ENCODE peak calls at places on chromosomes 6 and 20, in four cellular contexts. One of them, this sample, is unnamed.

GRCh38 chr6:158566207-158566818 is 6.4 kb downstream of the TMEM181 start:
- DNase-seq in ovary: no peak
- DNase-seq in adrenal gland: no peak
- DNase-seq in tibial nerve: no peak
- DNase-seq in this sample: no peak

GRCh38 chr6:170279977-170280688 is 10.7 kb downstream of the DLL1 start:
- DNase-seq in ovary: peak; percentile 82
- DNase-seq in adrenal gland: peak; percentile 86
- DNase-seq in tibial nerve: no peak
- DNase-seq in this sample: peak; percentile 69

GRCh38 chr6:104597541-104598050 is 262.1 kb downstream of the HACE1 start:
- DNase-seq in ovary: no peak
- DNase-seq in adrenal gland: no peak
- DNase-seq in tibial nerve: no peak
- DNase-seq in this sample: no peak

GRCh38 chr6:87869064-87869685 is 167.1 kb upstream of the AKIRIN2 start:
- DNase-seq in ovary: no peak
- DNase-seq in adrenal gland: no peak
- DNase-seq in tibial nerve: no peak
- DNase-seq in this sample: no peak

GRCh38 chr6:74607934-74608333 is 597.9 kb downstream of the COL12A1 start:
- DNase-seq in ovary: no peak
- DNase-seq in adrenal gland: no peak
- DNase-seq in tibial nerve: no peak
- DNase-seq in this sample: no peak

GRCh38 chr6:47253136-47253535 is 56.6 kb downstream of the TNFRSF21 start:
- DNase-seq in ovary: no peak
- DNase-seq in adrenal gland: no peak
- DNase-seq in tibial nerve: no peak
- DNase-seq in this sample: no peak

GRCh38 chr6:53347921-53348435 is 772 bp downstream of the ELOVL5 start:
- DNase-seq in ovary: peak; percentile 64
- DNase-seq in adrenal gland: peak; percentile 84
- DNase-seq in tibial nerve: no peak
- DNase-seq in this sample: peak; percentile 81

GRCh38 chr6:157068691-157069228 is 254.6 kb downstream of the TMEM242 start:
- DNase-seq in ovary: no peak
- DNase-seq in adrenal gland: no peak
- DNase-seq in tibial nerve: no peak
- DNase-seq in this sample: no peak

GRCh38 chr6:33613794-33614166 is 7.3 kb upstream of the ITPR3 start:
- DNase-seq in ovary: no peak
- DNase-seq in adrenal gland: no peak
- DNase-seq in tibial nerve: no peak
- DNase-seq in this sample: no peak
- H3K4me1 ChIP-seq in ovary: no peaks in the 10 kb centered on the region
- H3K4me1 ChIP-seq in adrenal gland: peaks cover 13% of the 10 kb centered on the region
- H3K4me1 ChIP-seq in tibial nerve: peaks cover 43% of the 10 kb centered on the region
- H3K4me1 ChIP-seq in this sample: no peaks in the 10 kb centered on the region

GRCh38 chr6:145310116-145310515 is 425.2 kb downstream of the EPM2A start:
- DNase-seq in ovary: no peak
- DNase-seq in adrenal gland: no peak
- DNase-seq in tibial nerve: no peak
- DNase-seq in this sample: no peak
- H3K4me3 ChIP-seq in ovary: no peak overlapping the region
- H3K4me3 ChIP-seq in adrenal gland: no peak overlapping the region
- H3K4me3 ChIP-seq in tibial nerve: no peak overlapping the region
- H3K4me3 ChIP-seq in this sample: no peak overlapping the region

DNA sequence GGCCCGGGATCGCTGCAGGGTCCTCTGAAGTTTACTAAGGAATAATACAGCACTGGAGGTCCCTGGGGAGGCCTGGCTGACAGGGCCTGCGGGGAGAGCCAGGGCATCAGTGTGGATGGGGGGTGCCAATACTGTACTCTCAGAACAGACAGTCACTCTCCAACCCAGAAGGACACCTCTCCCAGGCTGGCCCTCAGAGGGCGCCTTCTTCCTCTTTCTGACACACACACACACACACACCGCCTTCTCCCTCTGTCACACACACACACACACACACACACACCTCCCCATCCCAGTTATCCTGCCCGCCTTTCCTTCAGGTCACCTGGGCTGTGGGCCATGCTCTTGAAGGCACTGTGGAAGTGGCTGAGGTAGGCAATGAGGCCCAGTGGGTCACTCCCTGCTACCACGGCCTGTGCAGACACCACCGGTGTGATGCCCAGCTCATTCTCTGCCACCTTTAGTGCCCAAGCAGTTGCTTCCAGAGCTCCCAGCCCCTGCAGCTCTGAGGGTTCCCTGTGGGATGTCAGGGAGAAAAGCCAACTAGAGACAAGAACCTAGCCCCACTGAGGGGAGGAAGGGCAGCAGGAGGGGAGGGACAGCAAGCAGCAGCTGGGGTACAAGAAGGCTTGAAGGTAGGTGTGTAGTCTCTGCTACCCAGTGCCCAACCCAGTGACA is 7.5 kb downstream of the SMPD2 start:
- DNase-seq in ovary: no peak
- DNase-seq in adrenal gland: no peak
- DNase-seq in tibial nerve: no peak
- DNase-seq in this sample: peak; percentile 51
- H3K4me1 ChIP-seq in ovary: no peaks in the 10 kb centered on the region
- H3K4me1 ChIP-seq in adrenal gland: no peaks in the 10 kb centered on the region
- H3K4me1 ChIP-seq in tibial nerve: peaks cover 3% of the 10 kb centered on the region
- H3K4me1 ChIP-seq in this sample: no peaks in the 10 kb centered on the region

GRCh38 chr6:49852975-49853374 is 13.4 kb downstream of the CRISP1 start:
- DNase-seq in ovary: no peak
- DNase-seq in adrenal gland: no peak
- DNase-seq in tibial nerve: no peak
- DNase-seq in this sample: no peak
- H3K4me3 ChIP-seq in ovary: no peak overlapping the region
- H3K4me3 ChIP-seq in adrenal gland: no peak overlapping the region
- H3K4me3 ChIP-seq in tibial nerve: no peak overlapping the region
- H3K4me3 ChIP-seq in this sample: no peak overlapping the region

GRCh38 chr6:79872303-79872702 is 75.0 kb downstream of the ELOVL4 start:
- DNase-seq in ovary: no peak
- DNase-seq in adrenal gland: no peak
- DNase-seq in tibial nerve: no peak
- DNase-seq in this sample: no peak
- H3K4me1 ChIP-seq in ovary: peaks cover 5% of the 10 kb centered on the region
- H3K4me1 ChIP-seq in adrenal gland: no peaks in the 10 kb centered on the region
- H3K4me1 ChIP-seq in tibial nerve: no peaks in the 10 kb centered on the region
- H3K4me1 ChIP-seq in this sample: peaks cover 9% of the 10 kb centered on the region

DNA sequence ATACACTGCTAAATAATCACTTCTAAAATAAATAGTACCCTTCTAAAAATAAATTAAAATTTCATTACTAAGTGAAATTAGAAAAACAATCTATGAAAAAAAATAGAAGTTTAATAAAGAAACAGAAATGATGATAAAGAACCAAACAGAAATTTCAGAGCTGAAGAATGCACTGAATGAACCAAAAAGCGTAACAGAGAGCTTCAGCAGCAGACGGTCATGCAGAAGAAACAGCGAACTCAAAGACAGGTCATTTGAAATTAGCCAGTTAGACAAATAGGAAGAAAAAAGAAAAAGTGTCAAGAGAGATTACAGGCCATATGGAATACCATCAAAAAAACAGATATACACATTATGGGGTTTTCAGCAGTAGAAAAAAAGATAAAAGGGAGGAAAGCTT is 706.7 kb downstream of the TBC1D32 start:
- DNase-seq in ovary: no peak
- DNase-seq in adrenal gland: no peak
- DNase-seq in tibial nerve: no peak
- DNase-seq in this sample: no peak
- H3K4me3 ChIP-seq in ovary: no peak overlapping the region
- H3K4me3 ChIP-seq in adrenal gland: no peak overlapping the region
- H3K4me3 ChIP-seq in tibial nerve: no peak overlapping the region
- H3K4me3 ChIP-seq in this sample: no peak overlapping the region

GRCh38 chr6:132133734-132134490 is 182.7 kb upstream of the CCN2 start:
- DNase-seq in ovary: no peak
- DNase-seq in adrenal gland: peak; percentile 39
- DNase-seq in tibial nerve: peak; percentile 52
- DNase-seq in this sample: no peak
- H3K4me1 ChIP-seq in ovary: peaks cover 7% of the 10 kb centered on the region
- H3K4me1 ChIP-seq in adrenal gland: peaks cover 11% of the 10 kb centered on the region
- H3K4me1 ChIP-seq in tibial nerve: peaks cover 13% of the 10 kb centered on the region
- H3K4me1 ChIP-seq in this sample: no peaks in the 10 kb centered on the region

DNA sequence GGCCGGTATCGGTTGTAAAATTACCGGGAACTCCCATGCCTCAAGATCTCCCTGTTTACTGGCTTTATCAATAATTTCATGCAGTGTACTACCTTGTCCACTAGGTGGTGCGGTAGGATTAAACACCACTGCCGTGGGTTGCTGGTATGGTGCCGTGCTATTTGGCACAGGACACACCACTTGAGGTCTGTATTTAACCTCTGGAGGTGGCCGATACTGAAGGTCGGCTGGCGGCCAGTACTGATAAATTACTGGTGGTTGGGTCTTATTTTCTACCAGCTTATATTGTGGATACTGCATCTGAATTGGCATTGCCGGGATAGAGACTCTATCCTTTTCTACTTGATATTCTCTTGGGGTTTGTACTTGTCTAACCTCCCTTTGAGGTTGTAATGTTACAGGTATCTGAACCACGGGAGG is 14.3 kb upstream of the PTCRA start:
- DNase-seq in ovary: peak; percentile 75
- DNase-seq in adrenal gland: peak; percentile 91
- DNase-seq in tibial nerve: peak; percentile 92
- DNase-seq in this sample: peak; percentile 83
- H3K4me3 ChIP-seq in ovary: no peak overlapping the region
- H3K4me3 ChIP-seq in adrenal gland: peak overlapping the region; percentile 5
- H3K4me3 ChIP-seq in tibial nerve: no peak overlapping the region
- H3K4me3 ChIP-seq in this sample: peak overlapping the region; percentile 56

GRCh38 chr20:37192137-37192854 is 12.9 kb upstream of the MROH8 start:
- DNase-seq in ovary: peak; percentile 84
- DNase-seq in adrenal gland: peak; percentile 94
- DNase-seq in tibial nerve: peak; percentile 94
- DNase-seq in this sample: peak; percentile 87

GRCh38 chr20:37188787-37189186 is 9.4 kb upstream of the MROH8 start:
- DNase-seq in ovary: no peak
- DNase-seq in adrenal gland: no peak
- DNase-seq in tibial nerve: no peak
- DNase-seq in this sample: no peak

GRCh38 chr20:37189617-37190016 is 10.3 kb upstream of the MROH8 start:
- DNase-seq in ovary: no peak
- DNase-seq in adrenal gland: no peak
- DNase-seq in tibial nerve: no peak
- DNase-seq in this sample: no peak

GRCh38 chr20:37193226-37193625 is 13.9 kb upstream of the MROH8 start:
- DNase-seq in ovary: no peak
- DNase-seq in adrenal gland: no peak
- DNase-seq in tibial nerve: no peak
- DNase-seq in this sample: no peak

GRCh38 chr20:37190354-37190753 is 11.0 kb upstream of the MROH8 start:
- DNase-seq in ovary: no peak
- DNase-seq in adrenal gland: no peak
- DNase-seq in tibial nerve: no peak
- DNase-seq in this sample: no peak
- H3K4me1 ChIP-seq in ovary: peaks cover 1% of the 10 kb centered on the region
- H3K4me1 ChIP-seq in adrenal gland: peaks cover 41% of the 10 kb centered on the region
- H3K4me1 ChIP-seq in tibial nerve: peaks cover 8% of the 10 kb centered on the region
- H3K4me1 ChIP-seq in this sample: no peaks in the 10 kb centered on the region

This sample was measured in BE2C.